ENCODE peak calls at places on chromosomes 16 and 17, in six cellular contexts. One of them, this sample, is unnamed.

GRCh38 chr17:73794336-73794735 is 150.1 kb upstream of the SDK2 start:
- DNase-seq in suprapubic skin: no peak
- DNase-seq in ovary: no peak
- DNase-seq in tibial artery: no peak
- DNase-seq in cardiac muscle cell: no peak
- DNase-seq in progenitor cell of endocrine pancreas: no peak
- DNase-seq in this sample: no peak

GRCh38 chr16:59259964-59260348 is 525.8 kb upstream of the GOT2 start:
- DNase-seq in suprapubic skin: no peak
- DNase-seq in ovary: no peak
- DNase-seq in tibial artery: no peak
- DNase-seq in cardiac muscle cell: no peak
- DNase-seq in progenitor cell of endocrine pancreas: no peak
- DNase-seq in this sample: no peak

GRCh38 chr16:79845006-79845733 is 244.6 kb upstream of the MAF start:
- DNase-seq in suprapubic skin: no peak
- DNase-seq in ovary: no peak
- DNase-seq in tibial artery: no peak
- DNase-seq in cardiac muscle cell: no peak
- DNase-seq in progenitor cell of endocrine pancreas: no peak
- DNase-seq in this sample: no peak

GRCh38 chr16:88363239-88363891 is 19.4 kb upstream of the ZNF469 start:
- DNase-seq in suprapubic skin: no peak
- DNase-seq in ovary: no peak
- DNase-seq in tibial artery: no peak
- DNase-seq in cardiac muscle cell: no peak
- DNase-seq in progenitor cell of endocrine pancreas: no peak
- DNase-seq in this sample: no peak

GRCh38 chr16:4370570-4371480 is 823 bp upstream of the VASN start:
- DNase-seq in suprapubic skin: no peak
- DNase-seq in ovary: peak; percentile 94
- DNase-seq in tibial artery: peak; percentile 94
- DNase-seq in cardiac muscle cell: peak; percentile 99
- DNase-seq in progenitor cell of endocrine pancreas: no peak
- DNase-seq in this sample: no peak

GRCh38 chr17:73430165-73430680 is 118.4 kb upstream of the CDC42EP4 start:
- DNase-seq in suprapubic skin: no peak
- DNase-seq in ovary: no peak
- DNase-seq in tibial artery: no peak
- DNase-seq in cardiac muscle cell: no peak
- DNase-seq in progenitor cell of endocrine pancreas: no peak
- DNase-seq in this sample: no peak

GRCh38 chr17:59778996-59779395 is 71.5 kb downstream of the VMP1 start:
- DNase-seq in suprapubic skin: no peak
- DNase-seq in ovary: no peak
- DNase-seq in tibial artery: no peak
- DNase-seq in cardiac muscle cell: no peak
- DNase-seq in progenitor cell of endocrine pancreas: no peak
- DNase-seq in this sample: no peak

GRCh38 chr17:75899767-75900468 is 3.2 kb upstream of the TRIM65 start:
- DNase-seq in suprapubic skin: no peak
- DNase-seq in ovary: no peak
- DNase-seq in tibial artery: no peak
- DNase-seq in cardiac muscle cell: no peak
- DNase-seq in progenitor cell of endocrine pancreas: no peak
- DNase-seq in this sample: peak; percentile 64

GRCh38 chr17:69500911-69501429 is 86.5 kb downstream of the MAP2K6 start:
- DNase-seq in suprapubic skin: no peak
- DNase-seq in ovary: no peak
- DNase-seq in tibial artery: no peak
- DNase-seq in cardiac muscle cell: no peak
- DNase-seq in progenitor cell of endocrine pancreas: no peak
- DNase-seq in this sample: no peak

GRCh38 chr16:70594569-70594968 is 51.8 kb upstream of the IL34 start:
- DNase-seq in suprapubic skin: no peak
- DNase-seq in ovary: peak; percentile 66
- DNase-seq in tibial artery: peak; percentile 68
- DNase-seq in cardiac muscle cell: no peak
- DNase-seq in progenitor cell of endocrine pancreas: no peak
- DNase-seq in this sample: no peak

GRCh38 chr17:50148226-50149098 is 2.0 kb downstream of the PPP1R9B start:
- DNase-seq in suprapubic skin: no peak
- DNase-seq in ovary: peak; percentile 73
- DNase-seq in tibial artery: peak; percentile 70
- DNase-seq in cardiac muscle cell: peak; percentile 47
- DNase-seq in progenitor cell of endocrine pancreas: no peak
- DNase-seq in this sample: no peak

GRCh38 chr16:23124315-23124714 is 24.9 kb downstream of the USP31 start:
- DNase-seq in suprapubic skin: no peak
- DNase-seq in ovary: no peak
- DNase-seq in tibial artery: no peak
- DNase-seq in cardiac muscle cell: peak; percentile 62
- DNase-seq in progenitor cell of endocrine pancreas: no peak
- DNase-seq in this sample: no peak

GRCh38 chr16:11446566-11447119 is 101.4 kb downstream of the RMI2 start:
- DNase-seq in suprapubic skin: no peak
- DNase-seq in ovary: no peak
- DNase-seq in tibial artery: no peak
- DNase-seq in cardiac muscle cell: no peak
- DNase-seq in progenitor cell of endocrine pancreas: no peak
- DNase-seq in this sample: no peak

GRCh38 chr17:27577884-27578717 is 52.9 kb upstream of the LGALS9 start:
- DNase-seq in suprapubic skin: no peak
- DNase-seq in ovary: no peak
- DNase-seq in tibial artery: no peak
- DNase-seq in cardiac muscle cell: peak; percentile 82
- DNase-seq in progenitor cell of endocrine pancreas: no peak
- DNase-seq in this sample: no peak

GRCh38 chr16:50096791-50097190 is 31.0 kb downstream of the HEATR3 start:
- DNase-seq in suprapubic skin: no peak
- DNase-seq in ovary: no peak
- DNase-seq in tibial artery: no peak
- DNase-seq in cardiac muscle cell: peak; percentile 22
- DNase-seq in progenitor cell of endocrine pancreas: no peak
- DNase-seq in this sample: no peak

GRCh38 chr17:42050360-42051012 is at the start of gene C17orf113:
- DNase-seq in suprapubic skin: no peak
- DNase-seq in ovary: peak; percentile 75
- DNase-seq in tibial artery: peak; percentile 36
- DNase-seq in cardiac muscle cell: peak; percentile 32
- DNase-seq in progenitor cell of endocrine pancreas: peak; percentile 70
- DNase-seq in this sample: no peak

GRCh38 chr16:59330030-59330670 is 596.0 kb upstream of the GOT2 start:
- DNase-seq in suprapubic skin: no peak
- DNase-seq in ovary: no peak
- DNase-seq in tibial artery: no peak
- DNase-seq in cardiac muscle cell: no peak
- DNase-seq in progenitor cell of endocrine pancreas: no peak
- DNase-seq in this sample: no peak

GRCh38 chr17:50511058-50511457 is 2.8 kb downstream of the MYCBPAP start:
- DNase-seq in suprapubic skin: no peak
- DNase-seq in ovary: no peak
- DNase-seq in tibial artery: no peak
- DNase-seq in cardiac muscle cell: peak; percentile 20
- DNase-seq in progenitor cell of endocrine pancreas: no peak
- DNase-seq in this sample: no peak

GRCh38 chr17:72592242-72592966 is 471.6 kb downstream of the SOX9 start:
- DNase-seq in suprapubic skin: no peak
- DNase-seq in ovary: peak; percentile 30
- DNase-seq in tibial artery: no peak
- DNase-seq in cardiac muscle cell: peak; percentile 89
- DNase-seq in progenitor cell of endocrine pancreas: peak; percentile 81
- DNase-seq in this sample: peak; percentile 92

GRCh38 chr16:89133457-89134127 is 38.0 kb upstream of the CDH15 start:
- DNase-seq in suprapubic skin: no peak
- DNase-seq in ovary: peak; percentile 24
- DNase-seq in tibial artery: no peak
- DNase-seq in cardiac muscle cell: no peak
- DNase-seq in progenitor cell of endocrine pancreas: no peak
- DNase-seq in this sample: no peak

GRCh38 chr16:72149676-72150464 is 22.1 kb downstream of the PMFBP1 start:
- DNase-seq in suprapubic skin: no peak
- DNase-seq in ovary: no peak
- DNase-seq in tibial artery: no peak
- DNase-seq in cardiac muscle cell: no peak
- DNase-seq in progenitor cell of endocrine pancreas: no peak
- DNase-seq in this sample: no peak
- TF ChIP-seq CTCF in suprapubic skin: no peak
- TF ChIP-seq CTCF in ovary: no peak
- TF ChIP-seq CTCF in tibial artery: no peak
- TF ChIP-seq CTCF in cardiac muscle cell: no peak
- TF ChIP-seq CTCF in progenitor cell of endocrine pancreas: peak; percentile 34
- TF ChIP-seq CTCF in this sample: peak; percentile 51

DNA sequence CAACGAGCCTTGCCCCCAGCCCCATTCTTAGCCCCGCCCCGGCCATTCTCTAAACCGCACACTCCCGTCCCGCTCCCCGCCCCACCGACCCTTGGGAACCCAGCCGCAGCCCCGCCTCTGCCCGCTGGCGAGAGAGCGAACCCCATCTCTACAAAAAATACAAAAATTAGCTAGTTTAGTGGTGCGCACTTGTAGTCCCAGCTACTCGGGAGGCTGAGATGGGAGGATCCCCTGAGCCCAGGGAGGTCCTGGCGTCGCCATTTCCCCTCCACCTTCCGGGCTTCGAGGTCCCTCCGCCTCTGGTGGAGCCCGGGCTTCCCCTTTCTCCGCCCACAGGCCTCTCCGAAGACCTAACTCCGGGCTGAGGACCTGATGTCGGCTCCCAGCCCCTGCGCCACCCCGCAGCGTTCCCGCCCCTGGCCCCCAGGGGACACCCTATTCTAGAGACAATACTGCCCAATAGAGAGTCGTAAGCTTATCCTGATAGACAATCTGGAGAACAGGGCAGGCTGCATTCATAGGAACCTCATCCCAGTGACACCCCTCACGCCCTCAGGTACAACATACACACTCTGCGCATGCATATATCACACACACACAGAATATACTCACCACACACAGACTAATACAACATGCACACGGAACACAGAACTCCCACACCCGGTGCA is 483 bp upstream of the PROCA1 start:
- DNase-seq in suprapubic skin: no peak
- DNase-seq in ovary: peak; percentile 72
- DNase-seq in tibial artery: peak; percentile 38
- DNase-seq in cardiac muscle cell: peak; percentile 51
- DNase-seq in progenitor cell of endocrine pancreas: no peak
- DNase-seq in this sample: no peak
- TF ChIP-seq CTCF in suprapubic skin: no peak
- TF ChIP-seq CTCF in ovary: no peak
- TF ChIP-seq CTCF in tibial artery: no peak
- TF ChIP-seq CTCF in cardiac muscle cell: no peak
- TF ChIP-seq CTCF in progenitor cell of endocrine pancreas: peak; percentile 15
- TF ChIP-seq CTCF in this sample: no peak

GRCh38 chr16:66562409-66562808 is 3.8 kb upstream of the CMTM1 start:
- DNase-seq in suprapubic skin: no peak
- DNase-seq in ovary: no peak
- DNase-seq in tibial artery: no peak
- DNase-seq in cardiac muscle cell: no peak
- DNase-seq in progenitor cell of endocrine pancreas: no peak
- DNase-seq in this sample: no peak
- TF ChIP-seq CTCF in suprapubic skin: no peak
- TF ChIP-seq CTCF in ovary: no peak
- TF ChIP-seq CTCF in tibial artery: no peak
- TF ChIP-seq CTCF in cardiac muscle cell: no peak
- TF ChIP-seq CTCF in progenitor cell of endocrine pancreas: no peak
- TF ChIP-seq CTCF in this sample: no peak

DNA sequence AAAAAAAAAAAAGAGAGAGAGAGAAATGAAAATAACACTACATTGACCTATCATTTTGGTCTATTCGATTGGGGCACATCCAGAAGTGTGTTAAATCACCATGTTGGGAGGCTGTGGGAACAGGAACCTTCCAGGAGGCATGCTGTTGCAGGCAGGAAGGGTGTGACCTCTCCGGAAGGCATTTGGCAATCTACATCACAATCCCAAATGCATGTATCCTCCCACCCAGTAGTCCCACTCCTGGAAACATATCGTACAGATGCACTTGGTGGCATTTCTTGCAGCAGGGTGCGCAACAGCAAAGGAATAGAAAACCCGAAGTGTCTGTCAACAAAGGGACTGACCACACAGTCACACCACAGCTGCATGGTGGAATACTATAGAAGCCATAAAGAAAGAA is 7.9 kb downstream of the PLLP start:
- DNase-seq in suprapubic skin: no peak
- DNase-seq in ovary: no peak
- DNase-seq in tibial artery: peak; percentile 58
- DNase-seq in cardiac muscle cell: peak; percentile 32
- DNase-seq in progenitor cell of endocrine pancreas: no peak
- DNase-seq in this sample: no peak
- TF ChIP-seq CTCF in suprapubic skin: no peak
- TF ChIP-seq CTCF in ovary: no peak
- TF ChIP-seq CTCF in tibial artery: no peak
- TF ChIP-seq CTCF in cardiac muscle cell: no peak
- TF ChIP-seq CTCF in progenitor cell of endocrine pancreas: no peak
- TF ChIP-seq CTCF in this sample: no peak

DNA sequence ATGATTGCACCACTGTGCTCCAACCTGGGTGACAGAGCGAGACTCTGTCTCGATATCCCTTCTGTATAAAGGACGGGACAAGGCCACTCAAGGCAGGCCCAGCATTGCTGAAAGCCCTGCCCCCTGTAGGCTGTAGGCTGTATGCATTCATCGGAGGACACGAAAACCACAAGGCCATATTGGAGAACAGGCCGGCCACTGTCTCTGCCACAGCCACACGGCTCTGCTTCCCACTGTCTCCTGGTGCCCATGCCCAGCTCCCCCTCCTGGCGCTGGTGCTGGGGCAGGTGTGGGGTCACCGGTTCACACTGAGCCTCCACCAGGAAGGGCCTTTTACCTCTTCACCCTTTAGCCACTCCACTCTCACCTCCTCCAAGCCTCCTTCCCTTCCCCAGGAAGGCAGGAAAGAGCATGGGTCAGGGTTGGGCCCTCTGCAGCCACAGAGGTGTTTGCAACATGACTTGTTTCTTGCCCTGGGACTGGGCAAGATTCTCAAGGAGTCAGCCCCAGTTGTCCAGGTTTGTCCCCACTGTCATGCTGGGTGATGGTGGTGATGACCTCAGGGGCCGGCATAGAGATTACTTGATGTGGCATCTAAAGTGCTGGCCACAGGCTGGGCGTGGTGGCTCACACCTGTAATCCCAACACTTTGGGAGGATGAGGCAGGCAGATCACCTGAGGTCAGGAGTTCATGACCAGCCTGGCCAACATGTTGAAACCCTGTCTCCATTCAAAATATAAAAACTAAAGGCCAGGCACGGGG is 5.3 kb upstream of the NTN3 start:
- DNase-seq in suprapubic skin: no peak
- DNase-seq in ovary: no peak
- DNase-seq in tibial artery: no peak
- DNase-seq in cardiac muscle cell: no peak
- DNase-seq in progenitor cell of endocrine pancreas: no peak
- DNase-seq in this sample: no peak
- TF ChIP-seq CTCF in suprapubic skin: peak; percentile 8
- TF ChIP-seq CTCF in ovary: no peak
- TF ChIP-seq CTCF in tibial artery: no peak
- TF ChIP-seq CTCF in cardiac muscle cell: peak; percentile 28
- TF ChIP-seq CTCF in progenitor cell of endocrine pancreas: peak; percentile 39
- TF ChIP-seq CTCF in this sample: peak; percentile 64

DNA sequence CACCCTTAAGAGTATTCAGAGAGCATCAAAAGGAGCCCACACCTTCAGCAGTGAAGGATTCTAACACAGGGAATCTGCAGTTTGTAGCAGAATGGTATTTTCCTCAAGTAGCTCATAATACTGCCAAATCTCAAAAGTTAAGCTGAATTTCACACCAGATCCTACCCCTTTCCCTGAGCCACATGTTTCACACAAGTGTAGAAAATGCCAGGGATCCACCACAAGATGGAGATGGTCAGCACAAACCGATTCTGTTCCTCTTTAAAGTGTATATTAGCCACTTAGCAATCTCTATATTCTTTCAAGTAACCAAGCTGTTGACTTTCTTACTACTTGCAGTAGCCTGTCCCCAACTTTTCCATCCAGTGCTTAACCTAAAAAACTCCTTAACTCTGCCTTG is 13.2 kb downstream of the GINS2 start:
- DNase-seq in suprapubic skin: no peak
- DNase-seq in ovary: no peak
- DNase-seq in tibial artery: no peak
- DNase-seq in cardiac muscle cell: peak; percentile 55
- DNase-seq in progenitor cell of endocrine pancreas: no peak
- DNase-seq in this sample: no peak
- TF ChIP-seq CTCF in suprapubic skin: peak; percentile 12
- TF ChIP-seq CTCF in ovary: no peak
- TF ChIP-seq CTCF in tibial artery: no peak
- TF ChIP-seq CTCF in cardiac muscle cell: peak; percentile 66
- TF ChIP-seq CTCF in progenitor cell of endocrine pancreas: peak; percentile 51
- TF ChIP-seq CTCF in this sample: peak; percentile 66

This sample was measured in type B pancreatic cell.